ENCODE peak calls at places on chromosomes 3 and 15, in four cellular contexts. K is dorsolateral prefrontal cortex, O is left lung, W is mammary epithelial cell. F is an unnamed sample.

GRCh38 chr3:45765956-45766355 is 30.4 kb downstream of the SLC6A20 start:
- DNase-seq in K (no peak), O (no peak), W (no peak), F (no peak)

GRCh38 chr15:31801152-31801551 is 229.2 kb upstream of the CHRNA7 start:
- DNase-seq in K (peak), O (peak), W (no peak), F (no peak)

GRCh38 chr3:126958638-126959085 is 24.3 kb upstream of the PLXNA1 start:
- DNase-seq in O (peak), K (no peak), W (no peak), F (no peak)

GRCh38 chr3:122190525-122190924 is 7.1 kb downstream of the CASR start:
- DNase-seq in W (no peak), O (no peak), K (no peak), F (no peak)

GRCh38 chr3:169760479-169760878 is 4.4 kb downstream of the TERC start:
- DNase-seq in O (no peak), K (no peak), W (peak), F (no peak)

GRCh38 chr3:27345959-27346865 is 23.0 kb downstream of the NEK10 start:
- DNase-seq in K (no peak), O (no peak), W (no peak), F (no peak)

GRCh38 chr15:42808921-42809320 is 72.0 kb upstream of the CDAN1 start:
- DNase-seq in K (no peak), O (no peak), W (no peak), F (no peak)

GRCh38 chr3:16816048-16816780 is 68.5 kb upstream of the PLCL2 start:
- DNase-seq in W (no peak), K (no peak), O (no peak), F (no peak)

GRCh38 chr15:95825672-95826387 is 504.7 kb upstream of the NR2F2 start:
- DNase-seq in W (no peak), O (no peak), K (no peak), F (no peak)

GRCh38 chr3:142577701-142578308 is 728 bp downstream of the ATR start:
- DNase-seq in O (no peak), K (no peak), W (peak), F (no peak)

GRCh38 chr3:36909666-36910065 is 35.2 kb downstream of the TRANK1 start:
- DNase-seq in O (no peak), W (no peak), K (no peak), F (no peak)

GRCh38 chr15:95620934-95621579 is 709.4 kb upstream of the NR2F2 start:
- DNase-seq in K (no peak), W (peak), O (no peak), F (no peak)

GRCh38 chr3:115533218-115533617 is 90.1 kb upstream of the GAP43 start:
- DNase-seq in W (no peak), K (no peak), O (no peak), F (no peak)

GRCh38 chr15:85412956-85413854 is 32.8 kb downstream of the AKAP13 start:
- DNase-seq in W (peak), O (peak), K (no peak), F (peak)

GRCh38 chr3:113746955-113747718 is at the start of gene ATP6V1A:
- DNase-seq in O (peak), K (peak), W (no peak), F (peak)

GRCh38 chr3:134360046-134360445 is 14.2 kb downstream of the AMOTL2 start:
- DNase-seq in O (peak), W (no peak), K (no peak), F (no peak)

GRCh38 chr15:99110093-99110492 is 5.2 kb downstream of the SYNM start:
- DNase-seq in K (no peak), O (no peak), W (no peak), F (no peak)

GRCh38 chr15:78051622-78052405 is 25.7 kb downstream of the TBC1D2B start:
- DNase-seq in W (no peak), O (peak), K (no peak), F (no peak)

GRCh38 chr3:113245775-113246174 is 34.4 kb downstream of the BOC start:
- DNase-seq in O (no peak), W (no peak), K (no peak), F (no peak)

GRCh38 chr3:60403866-60404265 is 847.4 kb downstream of the FHIT start:
- DNase-seq in W (no peak), K (no peak), O (no peak), F (no peak)

GRCh38 chr3:44412365-44412764 is 65.1 kb downstream of the ZNF445 start:
- DNase-seq in O (no peak), W (no peak), K (no peak), F (no peak)

GRCh38 chr3:123552095-123552714 is 32.6 kb downstream of the HACD2 start:
- DNase-seq in K (no peak), W (peak), O (no peak), F (no peak)

GRCh38 chr15:58165661-58166060 is 27.5 kb downstream of the AQP9 start:
- DNase-seq in K (no peak), W (no peak), O (peak), F (no peak)

GRCh38 chr3:28300345-28300962 is 48.1 kb upstream of the ZCWPW2 start:
- DNase-seq in K (no peak), W (no peak), O (no peak), F (no peak)

GRCh38 chr3:124582621-124583437 is 147.4 kb upstream of the UMPS start:
- DNase-seq in W (no peak), K (no peak), O (no peak), F (no peak)

GRCh38 chr3:39273119-39273518 is 6.7 kb downstream of the CX3CR1 start:
- DNase-seq in W (no peak), K (no peak), O (no peak), F (no peak)
- TF ChIP-seq CTCF in W (no peak), K (no peak), O (no peak), F (no peak)

DNA sequence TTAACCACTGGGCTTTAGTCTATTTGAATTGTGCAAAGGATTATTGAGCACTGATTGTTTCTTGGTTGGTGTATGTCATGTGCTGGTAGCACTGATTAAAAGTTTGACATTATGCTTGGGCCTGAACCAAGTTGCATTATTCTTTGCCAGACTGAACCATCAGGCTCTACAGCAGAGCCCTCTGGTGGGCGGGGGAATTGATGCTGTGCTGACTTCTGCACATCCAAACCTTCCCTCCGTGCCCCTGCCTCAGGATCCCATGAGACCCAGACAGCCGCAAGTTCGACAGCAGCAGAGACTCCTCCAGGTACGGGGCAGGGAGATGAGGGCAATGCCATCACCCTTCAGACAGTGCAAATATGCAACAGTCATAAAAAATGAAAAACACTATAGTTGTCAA is 28.4 kb upstream of the P2RY12 start:
- DNase-seq in K (no peak), O (no peak), W (no peak), F (no peak)
- TF ChIP-seq CTCF in K (no peak), O (no peak), W (peak), F (no peak)

GRCh38 chr15:38070778-38071177 is 136.3 kb downstream of the TMCO5A start:
- DNase-seq in W (no peak), O (no peak), K (no peak), F (no peak)
- TF ChIP-seq CTCF in W (no peak), O (no peak), K (no peak), F (no peak)

GRCh38 chr3:63687569-63688233 is 35.2 kb downstream of the SNTN start:
- DNase-seq in O (no peak), K (no peak), W (no peak), F (no peak)
- TF ChIP-seq CTCF in O (no peak), K (no peak), W (no peak), F (no peak)

DNA sequence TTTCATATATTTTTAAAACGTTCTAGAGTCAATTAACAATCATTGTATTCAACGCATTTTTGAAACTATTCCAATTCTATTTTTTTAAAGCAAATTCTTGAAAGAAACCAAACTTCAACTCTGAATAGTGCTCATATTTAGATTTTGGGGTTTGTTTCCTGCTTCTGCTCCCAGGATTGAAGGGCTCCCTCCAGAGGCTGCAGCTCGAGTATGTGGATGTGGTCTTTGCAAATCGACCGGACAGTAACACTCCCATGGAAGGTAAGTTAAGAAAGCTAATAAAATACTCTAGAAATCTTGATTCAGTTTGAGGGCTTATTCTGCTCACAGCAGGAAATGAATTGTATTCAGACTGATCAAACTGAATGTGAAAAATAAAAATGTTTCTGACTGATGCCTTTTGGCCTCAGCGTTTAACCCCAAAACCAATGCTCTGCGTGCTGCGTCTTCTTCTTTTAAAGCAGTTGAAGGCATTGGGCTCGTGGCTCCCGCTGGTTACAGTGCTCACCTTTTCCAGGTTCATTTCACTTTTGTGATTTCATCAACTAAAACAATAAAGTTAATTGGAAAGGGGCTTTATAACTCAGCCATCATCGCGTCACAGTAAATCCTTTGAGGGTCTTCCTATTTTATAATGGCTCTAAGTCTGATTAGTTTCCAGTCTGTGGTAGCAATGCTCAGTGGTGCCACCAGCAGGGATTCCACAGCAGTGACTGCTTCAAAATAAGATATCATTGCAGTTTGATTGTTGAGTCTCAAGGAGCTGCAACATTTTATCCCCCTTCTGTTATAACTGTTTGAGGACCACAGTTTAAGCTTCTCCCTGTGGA is 80.1 kb downstream of the SSR3 start:
- DNase-seq in W (no peak), O (no peak), K (no peak), F (no peak)
- TF ChIP-seq CTCF in W (peak), O (peak), K (peak), F (peak)

GRCh38 chr15:24819680-24820079 is 135.1 kb upstream of the SNRPN start:
- DNase-seq in O (no peak), K (no peak), W (no peak), F (no peak)
- TF ChIP-seq CTCF in O (no peak), K (no peak), W (no peak), F (no peak)

GRCh38 chr15:67305506-67305905 is 50.9 kb downstream of the IQCH start:
- DNase-seq in K (no peak), W (no peak), O (no peak), F (no peak)

GRCh38 chr15:67307156-67307555 is 52.6 kb downstream of the IQCH start:
- DNase-seq in W (peak), K (no peak), O (no peak), F (no peak)

GRCh38 chr15:67304778-67305177 is 50.2 kb downstream of the IQCH start:
- DNase-seq in W (no peak), K (no peak), O (no peak), F (no peak)

GRCh38 chr15:67300266-67300914 is 45.8 kb downstream of the IQCH start:
- DNase-seq in O (no peak), W (no peak), K (no peak), F (no peak)

GRCh38 chr15:67303490-67304363 is 49.1 kb downstream of the IQCH start:
- DNase-seq in O (no peak), K (no peak), W (peak), F (no peak)
- TF ChIP-seq CTCF in O (peak), K (peak), W (peak), F (peak)

DNA sequence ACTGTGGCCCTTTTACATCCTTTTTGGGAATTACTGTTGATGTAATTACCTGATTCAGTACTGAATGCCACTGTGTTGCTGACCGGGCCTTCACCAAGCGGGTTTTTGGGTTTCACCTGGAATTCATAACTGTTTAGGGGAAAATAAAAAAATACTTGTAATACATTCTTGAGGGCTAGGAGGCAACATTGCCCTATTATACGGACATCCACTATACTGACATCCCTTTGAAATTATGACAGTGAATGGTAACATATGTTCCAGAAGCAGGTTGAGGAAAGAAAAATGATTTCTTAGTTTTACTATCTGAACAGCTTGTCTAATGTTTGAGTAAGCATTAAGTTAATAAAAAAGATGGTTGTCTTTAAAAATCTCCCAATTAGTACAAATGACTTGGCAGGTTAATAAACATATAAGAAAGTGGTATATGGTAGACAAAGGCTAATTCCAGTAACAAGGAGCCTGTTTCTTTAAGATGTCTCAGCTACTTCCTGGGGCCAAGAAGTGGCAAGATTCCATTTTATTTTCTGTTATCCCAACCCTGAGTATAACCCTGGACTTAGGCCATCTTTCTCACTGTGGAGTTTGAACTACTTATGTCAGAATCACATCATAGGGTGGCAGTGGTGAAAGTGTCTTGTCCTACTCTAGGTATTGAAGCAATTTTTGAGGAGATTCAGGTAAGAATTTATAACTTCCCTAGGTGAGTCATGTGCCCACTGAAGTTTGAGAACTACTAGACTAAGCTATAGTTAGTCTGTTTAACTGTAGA is 45.5 kb downstream of the TFG start:
- DNase-seq in O (no peak), K (no peak), W (no peak), F (no peak)
- TF ChIP-seq CTCF in O (no peak), K (no peak), W (no peak), F (no peak)